ENCODE peak calls at places on chromosomes 3 and 15, in eight cellular contexts. O, X, E, A, C, Y, S and P are unnamed samples.

GRCh38 chr3:82353281-82354171 is 592.1 kb upstream of the GBE1 start:
- DNase-seq in E (no peak), Y (no peak), X (no peak), O (no peak), S (no peak), A (no peak), C (no peak), P (no peak)

GRCh38 chr3:120475722-120476385 is 25.1 kb upstream of the FSTL1 start:
- DNase-seq in A (no peak), S (no peak), O (no peak), C (no peak), E (no peak), X (no peak), Y (no peak), P (no peak)

GRCh38 chr3:43338295-43338694 is 52.0 kb downstream of the SNRK start:
- DNase-seq in O (no peak), Y (no peak), A (no peak), E (no peak), X (no peak), C (no peak), S (no peak), P (no peak)

GRCh38 chr15:63203451-63204090 is 14.2 kb downstream of the RAB8B start:
- DNase-seq in O (no peak), X (no peak), A (no peak), S (no peak), C (no peak), E (no peak), Y (no peak), P (no peak)

GRCh38 chr3:58613236-58614132 is 36.3 kb upstream of the FAM107A start:
- DNase-seq in Y (no peak), C (no peak), O (no peak), E (no peak), S (no peak), A (no peak), X (no peak), P (no peak)

GRCh38 chr15:65055201-65055870 is 10.1 kb downstream of the SLC51B start:
- DNase-seq in S (no peak), A (no peak), O (no peak), E (peak; percentile 17), Y (no peak), X (peak; percentile 69), C (no peak), P (peak; percentile 88)

GRCh38 chr15:76904461-76905012 is 603 bp downstream of the SCAPER start:
- DNase-seq in X (no peak), E (peak; percentile 53), A (no peak), O (no peak), Y (peak; percentile 67), S (no peak), C (no peak), P (peak; percentile 38)

GRCh38 chr3:194095464-194095863 is 40.5 kb upstream of the HES1 start:
- DNase-seq in Y (peak; percentile 64), A (no peak), E (peak; percentile 39), S (no peak), C (no peak), X (no peak), O (peak; percentile 82), P (no peak)

GRCh38 chr3:176431073-176431472 is 766.2 kb downstream of the TBL1XR1 start:
- DNase-seq in Y (no peak), E (no peak), A (no peak), S (no peak), C (no peak), X (no peak), O (no peak), P (no peak)

GRCh38 chr3:171556574-171557145 is 96.5 kb upstream of the TNIK start:
- DNase-seq in C (no peak), O (no peak), A (no peak), S (no peak), Y (no peak), X (no peak), E (peak; percentile 42), P (no peak)

GRCh38 chr3:151501905-151502615 is 41.2 kb upstream of the IGSF10 start:
- DNase-seq in Y (no peak), E (no peak), X (no peak), A (no peak), C (no peak), S (no peak), O (no peak), P (no peak)

GRCh38 chr15:57198654-57199241 is 177.6 kb upstream of the CGNL1 start:
- DNase-seq in S (no peak), C (no peak), E (peak; percentile 4), Y (no peak), O (no peak), X (no peak), A (no peak), P (no peak)

GRCh38 chr15:60906275-60906674 is 322.8 kb downstream of the RORA start:
- DNase-seq in S (no peak), Y (no peak), C (no peak), O (no peak), E (no peak), X (no peak), A (no peak), P (no peak)

GRCh38 chr15:39427705-39428104 is 153.2 kb upstream of the THBS1 start:
- DNase-seq in O (no peak), Y (no peak), S (no peak), E (peak; percentile 53), X (no peak), A (no peak), C (no peak), P (no peak)

GRCh38 chr3:152742368-152743347 is 92.3 kb upstream of the P2RY1 start:
- DNase-seq in O (no peak), E (no peak), C (no peak), X (no peak), A (no peak), S (no peak), Y (no peak), P (no peak)

GRCh38 chr15:48645558-48646330 is at the start of gene FBN1:
- DNase-seq in C (peak; percentile 48), E (peak; percentile 92), A (peak; percentile 78), X (peak; percentile 77), O (peak; percentile 83), Y (peak; percentile 84), S (no peak), P (peak; percentile 83)

GRCh38 chr15:51227967-51228783 is 110.2 kb downstream of the CYP19A1 start:
- DNase-seq in Y (no peak), C (peak; percentile 52), X (no peak), S (no peak), E (no peak), O (no peak), A (peak; percentile 27), P (peak; percentile 30)

GRCh38 chr3:11289864-11290263 is 17.7 kb downstream of the ATG7 start:
- DNase-seq in O (no peak), X (no peak), E (no peak), Y (no peak), S (no peak), C (no peak), A (no peak), P (no peak)

GRCh38 chr3:51687472-51688205 is 16.6 kb downstream of the TEX264 start:
- DNase-seq in O (no peak), A (no peak), Y (no peak), E (no peak), C (no peak), S (no peak), X (peak; percentile 75), P (no peak)

GRCh38 chr3:97425002-97425401 is 339.6 kb upstream of the ARL6 start:
- DNase-seq in O (no peak), E (no peak), X (peak; percentile 20), C (no peak), S (no peak), A (no peak), Y (no peak), P (no peak)

GRCh38 chr3:160784853-160785252 is 28.8 kb downstream of the PPM1L start:
- DNase-seq in A (no peak), O (no peak), X (no peak), E (no peak), Y (no peak), S (no peak), C (no peak), P (no peak)

GRCh38 chr3:184568918-184569829 is 7.6 kb downstream of the EPHB3 start:
- DNase-seq in Y (peak; percentile 87), E (peak; percentile 90), X (peak; percentile 88), S (no peak), A (peak; percentile 95), C (peak; percentile 41), O (peak; percentile 85), P (peak; percentile 89)
- H3K4me3 ChIP-seq in Y (peak overlapping the region; percentile 66), E (peak overlapping the region; percentile 64), X (peak overlapping the region; percentile 48), S (peak overlapping the region; percentile 53), A (peak overlapping the region; percentile 63), C (peak overlapping the region; percentile 78), O (peak overlapping the region; percentile 66), P (peak overlapping the region; percentile 63)

GRCh38 chr15:43100971-43101370 is 4.9 kb downstream of the UBR1 start:
- DNase-seq in Y (no peak), X (no peak), C (no peak), S (no peak), A (no peak), O (no peak), E (no peak), P (no peak)

GRCh38 chr15:43103939-43104338 is 1.9 kb downstream of the UBR1 start:
- DNase-seq in O (no peak), X (no peak), A (no peak), Y (no peak), S (no peak), E (no peak), C (no peak), P (no peak)

GRCh38 chr15:43104426-43104825 is 1.4 kb downstream of the UBR1 start:
- DNase-seq in X (no peak), C (no peak), E (no peak), A (no peak), S (no peak), O (no peak), Y (no peak), P (no peak)

GRCh38 chr15:43099105-43099845 is 6.6 kb downstream of the UBR1 start:
- DNase-seq in S (no peak), C (no peak), X (no peak), O (no peak), Y (no peak), E (no peak), A (no peak), P (no peak)

GRCh38 chr15:43102181-43102580 is 3.7 kb downstream of the UBR1 start:
- DNase-seq in Y (no peak), O (no peak), E (no peak), C (no peak), X (no peak), A (no peak), S (no peak), P (no peak)
- H3K27ac ChIP-seq in Y (peak overlapping the region; percentile 94), O (no peak overlapping the region), E (no peak overlapping the region), C (no peak overlapping the region), X (no peak overlapping the region), A (no peak overlapping the region), S (no peak overlapping the region), P (no peak overlapping the region)

GRCh38 chr3:13916375-13916774 is 36.5 kb upstream of the WNT7A start:
- DNase-seq in E (no peak), A (no peak), O (no peak), X (no peak), S (no peak), Y (no peak), C (no peak), P (no peak)
- H3K9me3 ChIP-seq in E (peaks cover 4% of the 10 kb centered on the region), A (no peaks in the 10 kb centered on the region), O (peaks cover 95% of the 10 kb centered on the region), X (peaks cover 59% of the 10 kb centered on the region), S (peaks cover under 1% of the 10 kb centered on the region), Y (peaks cover 49% of the 10 kb centered on the region), C (peaks cover 57% of the 10 kb centered on the region), P (peaks cover 2% of the 10 kb centered on the region)

DNA sequence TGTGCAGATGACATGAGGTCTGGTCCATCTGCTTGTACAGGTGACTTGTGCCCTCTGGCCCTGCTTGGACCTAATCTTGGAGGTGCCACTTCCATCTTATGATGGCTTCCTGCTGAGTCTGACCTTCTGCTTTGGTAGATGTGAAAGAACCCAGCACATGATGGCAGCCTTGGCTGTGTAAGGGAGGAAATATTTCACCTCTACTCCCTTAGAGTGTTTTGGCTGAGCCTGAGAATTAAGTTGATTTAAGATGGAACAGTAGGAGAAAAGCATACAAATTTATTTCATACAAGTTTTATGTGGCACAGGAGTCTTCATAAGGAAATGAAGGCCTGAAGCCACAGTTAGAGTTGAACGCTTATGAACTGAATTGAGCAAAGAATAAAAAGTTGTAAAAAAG is 27.6 kb upstream of the CDCP1 start:
- DNase-seq in O (no peak), E (no peak), Y (no peak), X (no peak), S (no peak), C (no peak), A (no peak), P (no peak)
- H3K4me3 ChIP-seq in O (no peak overlapping the region), E (no peak overlapping the region), Y (no peak overlapping the region), X (no peak overlapping the region), S (no peak overlapping the region), C (no peak overlapping the region), A (no peak overlapping the region), P (no peak overlapping the region)